ENCODE peak calls at places on chromosomes 7 and 10, in five cellular contexts. O is AG09309; H is iPS-NIHi11; F is stimulated activated CD8-positive, alpha-beta memory T cell treated with anti-CD3 and anti-CD28 coated beads, Interleukin-15, amount 100 ng/mL, for 24 hours; L is effector CD4-positive, alpha-beta T cell. E is an unnamed sample.

GRCh38 chr10:61078542-61078941 is 134.6 kb upstream of the RHOBTB1 start:
- DNase-seq in O (no peak), H (no peak), F (no peak), L (no peak), E (no peak)

GRCh38 chr7:105001652-105002184 is 12.3 kb upstream of the KMT2E start:
- DNase-seq in O (no peak), H (no peak), F (no peak), L (no peak), E (no peak)

GRCh38 chr10:88062798-88063472 is 199.5 kb downstream of the PTEN start:
- DNase-seq in O (no peak), H (no peak), F (no peak), L (no peak), E (no peak)

GRCh38 chr10:99730026-99730425 is 1.9 kb downstream of the COX15 start:
- DNase-seq in O (no peak), H (no peak), F (no peak), L (no peak), E (no peak)

GRCh38 chr7:77799078-77799964 is 748 bp downstream of the PHTF2 start:
- DNase-seq in O (no peak), H (peak), F (no peak), L (peak), E (peak)

GRCh38 chr7:82319674-82320118 is 123.9 kb downstream of the CACNA2D1 start:
- DNase-seq in O (peak), H (no peak), F (no peak), L (no peak), E (no peak)

GRCh38 chr7:80876894-80877414 is 41.9 kb downstream of the SEMA3C start:
- DNase-seq in O (peak), H (no peak), F (no peak), L (no peak), E (no peak)

GRCh38 chr10:71778071-71778470 is 4.8 kb upstream of the VSIR start:
- DNase-seq in O (no peak), H (no peak), F (no peak), L (no peak), E (no peak)

GRCh38 chr10:124820121-124820520 is 18.5 kb downstream of the ABRAXAS2 start:
- DNase-seq in O (no peak), H (no peak), F (no peak), L (no peak), E (no peak)

GRCh38 chr10:103197177-103197576 is 4.1 kb upstream of the NT5C2 start:
- DNase-seq in O (no peak), H (peak), F (no peak), L (no peak), E (no peak)

GRCh38 chr10:44030132-44030531 is 354.8 kb downstream of the CXCL12 start:
- DNase-seq in O (no peak), H (peak), F (no peak), L (no peak), E (peak)

GRCh38 chr7:153415632-153416031 is 636.6 kb upstream of the DPP6 start:
- DNase-seq in O (no peak), H (no peak), F (no peak), L (no peak), E (no peak)

GRCh38 chr7:105776068-105776790 is 100.2 kb downstream of the ATXN7L1 start:
- DNase-seq in O (peak), H (peak), F (no peak), L (no peak), E (no peak)

GRCh38 chr10:100340948-100341847 is 5.8 kb upstream of the SCD start:
- DNase-seq in O (no peak), H (no peak), F (no peak), L (no peak), E (no peak)

GRCh38 chr10:99630439-99630838 is 10.2 kb upstream of the SLC25A28 start:
- DNase-seq in O (peak), H (no peak), F (no peak), L (no peak), E (no peak)

GRCh38 chr7:95686109-95686508 is 86.2 kb upstream of the DYNC1I1 start:
- DNase-seq in O (no peak), H (peak), F (no peak), L (no peak), E (no peak)

GRCh38 chr10:89588671-89589070 is 53.3 kb upstream of the SLC16A12 start:
- DNase-seq in O (no peak), H (no peak), F (no peak), L (no peak), E (no peak)

GRCh38 chr10:116690356-116691078 is 51.8 kb downstream of the HSPA12A start:
- DNase-seq in O (no peak), H (no peak), F (no peak), L (no peak), E (no peak)

E was measured in central memory CD4-positive, alpha-beta T cell.